ENCODE peak calls at places on chromosomes 3 and 15, in seven cellular contexts. One of them, this sample, is unnamed.

GRCh38 chr3:59469948-59470723 is 420.3 kb upstream of the CFAP20DC start:
- DNase-seq in HT1080: peak
- DNase-seq in mucosa of gallbladder: no peak
- DNase-seq in fibroblast of mammary gland: peak
- DNase-seq in OCI-LY7: no peak
- DNase-seq in HuH-7.5: no peak
- DNase-seq in stimulated activated CD8-positive, alpha-beta memory T cell treated with anti-CD3 and anti-CD28 coated beads, Interleukin-4, amount 100 ng/mL, for 48 hours: peak
- DNase-seq in this sample: no peak

GRCh38 chr3:61560452-61561373 is 658 bp upstream of the PTPRG start:
- DNase-seq in HT1080: peak
- DNase-seq in mucosa of gallbladder: peak
- DNase-seq in fibroblast of mammary gland: peak
- DNase-seq in OCI-LY7: peak
- DNase-seq in HuH-7.5: no peak
- DNase-seq in stimulated activated CD8-positive, alpha-beta memory T cell treated with anti-CD3 and anti-CD28 coated beads, Interleukin-4, amount 100 ng/mL, for 48 hours: peak
- DNase-seq in this sample: peak

GRCh38 chr3:104896624-104897023 is 470.1 kb upstream of the ALCAM start:
- DNase-seq in HT1080: no peak
- DNase-seq in mucosa of gallbladder: no peak
- DNase-seq in fibroblast of mammary gland: no peak
- DNase-seq in OCI-LY7: no peak
- DNase-seq in HuH-7.5: no peak
- DNase-seq in stimulated activated CD8-positive, alpha-beta memory T cell treated with anti-CD3 and anti-CD28 coated beads, Interleukin-4, amount 100 ng/mL, for 48 hours: no peak
- DNase-seq in this sample: no peak

GRCh38 chr3:134791992-134792391 is 3.1 kb upstream of the EPHB1 start:
- DNase-seq in HT1080: no peak
- DNase-seq in mucosa of gallbladder: no peak
- DNase-seq in fibroblast of mammary gland: no peak
- DNase-seq in OCI-LY7: no peak
- DNase-seq in HuH-7.5: no peak
- DNase-seq in stimulated activated CD8-positive, alpha-beta memory T cell treated with anti-CD3 and anti-CD28 coated beads, Interleukin-4, amount 100 ng/mL, for 48 hours: no peak
- DNase-seq in this sample: no peak

GRCh38 chr3:184676927-184677326 is 34.9 kb downstream of the MAGEF1 start:
- DNase-seq in HT1080: no peak
- DNase-seq in mucosa of gallbladder: no peak
- DNase-seq in fibroblast of mammary gland: no peak
- DNase-seq in OCI-LY7: peak
- DNase-seq in HuH-7.5: no peak
- DNase-seq in stimulated activated CD8-positive, alpha-beta memory T cell treated with anti-CD3 and anti-CD28 coated beads, Interleukin-4, amount 100 ng/mL, for 48 hours: no peak
- DNase-seq in this sample: no peak

GRCh38 chr3:184583345-184584000 is 21.9 kb downstream of the EPHB3 start:
- DNase-seq in HT1080: no peak
- DNase-seq in mucosa of gallbladder: no peak
- DNase-seq in fibroblast of mammary gland: no peak
- DNase-seq in OCI-LY7: no peak
- DNase-seq in HuH-7.5: no peak
- DNase-seq in stimulated activated CD8-positive, alpha-beta memory T cell treated with anti-CD3 and anti-CD28 coated beads, Interleukin-4, amount 100 ng/mL, for 48 hours: no peak
- DNase-seq in this sample: no peak

GRCh38 chr3:36524560-36524959 is 144.3 kb downstream of the STAC start:
- DNase-seq in HT1080: no peak
- DNase-seq in mucosa of gallbladder: no peak
- DNase-seq in fibroblast of mammary gland: no peak
- DNase-seq in OCI-LY7: no peak
- DNase-seq in HuH-7.5: no peak
- DNase-seq in stimulated activated CD8-positive, alpha-beta memory T cell treated with anti-CD3 and anti-CD28 coated beads, Interleukin-4, amount 100 ng/mL, for 48 hours: no peak
- DNase-seq in this sample: no peak

GRCh38 chr15:90062023-90062728 is 40.1 kb downstream of the IDH2 start:
- DNase-seq in HT1080: no peak
- DNase-seq in mucosa of gallbladder: peak
- DNase-seq in fibroblast of mammary gland: no peak
- DNase-seq in OCI-LY7: peak
- DNase-seq in HuH-7.5: no peak
- DNase-seq in stimulated activated CD8-positive, alpha-beta memory T cell treated with anti-CD3 and anti-CD28 coated beads, Interleukin-4, amount 100 ng/mL, for 48 hours: peak
- DNase-seq in this sample: peak

GRCh38 chr3:113166719-113167492 is 44.5 kb upstream of the BOC start:
- DNase-seq in HT1080: peak
- DNase-seq in mucosa of gallbladder: no peak
- DNase-seq in fibroblast of mammary gland: peak
- DNase-seq in OCI-LY7: no peak
- DNase-seq in HuH-7.5: no peak
- DNase-seq in stimulated activated CD8-positive, alpha-beta memory T cell treated with anti-CD3 and anti-CD28 coated beads, Interleukin-4, amount 100 ng/mL, for 48 hours: no peak
- DNase-seq in this sample: no peak

GRCh38 chr3:29083081-29083480 is 197.8 kb upstream of the RBMS3 start:
- DNase-seq in HT1080: no peak
- DNase-seq in mucosa of gallbladder: no peak
- DNase-seq in fibroblast of mammary gland: no peak
- DNase-seq in OCI-LY7: no peak
- DNase-seq in HuH-7.5: no peak
- DNase-seq in stimulated activated CD8-positive, alpha-beta memory T cell treated with anti-CD3 and anti-CD28 coated beads, Interleukin-4, amount 100 ng/mL, for 48 hours: no peak
- DNase-seq in this sample: no peak

GRCh38 chr3:98440283-98440682 is 22.7 kb upstream of the OR5K1 start:
- DNase-seq in HT1080: no peak
- DNase-seq in mucosa of gallbladder: no peak
- DNase-seq in fibroblast of mammary gland: no peak
- DNase-seq in OCI-LY7: no peak
- DNase-seq in HuH-7.5: no peak
- DNase-seq in stimulated activated CD8-positive, alpha-beta memory T cell treated with anti-CD3 and anti-CD28 coated beads, Interleukin-4, amount 100 ng/mL, for 48 hours: no peak
- DNase-seq in this sample: no peak

GRCh38 chr15:69098688-69099087 is 61.7 kb upstream of the GLCE start:
- DNase-seq in HT1080: no peak
- DNase-seq in mucosa of gallbladder: no peak
- DNase-seq in fibroblast of mammary gland: no peak
- DNase-seq in OCI-LY7: no peak
- DNase-seq in HuH-7.5: no peak
- DNase-seq in stimulated activated CD8-positive, alpha-beta memory T cell treated with anti-CD3 and anti-CD28 coated beads, Interleukin-4, amount 100 ng/mL, for 48 hours: no peak
- DNase-seq in this sample: no peak

GRCh38 chr3:42264399-42265058 is 1.5 kb downstream of the CCK start:
- DNase-seq in HT1080: peak
- DNase-seq in mucosa of gallbladder: peak
- DNase-seq in fibroblast of mammary gland: peak
- DNase-seq in OCI-LY7: no peak
- DNase-seq in HuH-7.5: no peak
- DNase-seq in stimulated activated CD8-positive, alpha-beta memory T cell treated with anti-CD3 and anti-CD28 coated beads, Interleukin-4, amount 100 ng/mL, for 48 hours: peak
- DNase-seq in this sample: no peak

GRCh38 chr15:99911824-99912223 is 178.6 kb upstream of the LYSMD4 start:
- DNase-seq in HT1080: no peak
- DNase-seq in mucosa of gallbladder: no peak
- DNase-seq in fibroblast of mammary gland: peak
- DNase-seq in OCI-LY7: no peak
- DNase-seq in HuH-7.5: no peak
- DNase-seq in stimulated activated CD8-positive, alpha-beta memory T cell treated with anti-CD3 and anti-CD28 coated beads, Interleukin-4, amount 100 ng/mL, for 48 hours: no peak
- DNase-seq in this sample: no peak

GRCh38 chr3:96324087-96324486 is 490.3 kb upstream of the EPHA6 start:
- DNase-seq in HT1080: no peak
- DNase-seq in mucosa of gallbladder: no peak
- DNase-seq in fibroblast of mammary gland: no peak
- DNase-seq in OCI-LY7: no peak
- DNase-seq in HuH-7.5: no peak
- DNase-seq in stimulated activated CD8-positive, alpha-beta memory T cell treated with anti-CD3 and anti-CD28 coated beads, Interleukin-4, amount 100 ng/mL, for 48 hours: no peak
- DNase-seq in this sample: no peak

GRCh38 chr3:94159062-94159726 is 96.3 kb downstream of the NSUN3 start:
- DNase-seq in HT1080: peak
- DNase-seq in mucosa of gallbladder: no peak
- DNase-seq in fibroblast of mammary gland: peak
- DNase-seq in OCI-LY7: no peak
- DNase-seq in HuH-7.5: no peak
- DNase-seq in stimulated activated CD8-positive, alpha-beta memory T cell treated with anti-CD3 and anti-CD28 coated beads, Interleukin-4, amount 100 ng/mL, for 48 hours: no peak
- DNase-seq in this sample: no peak

GRCh38 chr3:186476541-186476940 is 67.6 kb downstream of the CRYGS start:
- DNase-seq in HT1080: no peak
- DNase-seq in mucosa of gallbladder: no peak
- DNase-seq in fibroblast of mammary gland: no peak
- DNase-seq in OCI-LY7: no peak
- DNase-seq in HuH-7.5: no peak
- DNase-seq in stimulated activated CD8-positive, alpha-beta memory T cell treated with anti-CD3 and anti-CD28 coated beads, Interleukin-4, amount 100 ng/mL, for 48 hours: no peak
- DNase-seq in this sample: no peak

GRCh38 chr3:17994167-17994566 is 251.7 kb upstream of the TBC1D5 start:
- DNase-seq in HT1080: no peak
- DNase-seq in mucosa of gallbladder: no peak
- DNase-seq in fibroblast of mammary gland: no peak
- DNase-seq in OCI-LY7: no peak
- DNase-seq in HuH-7.5: no peak
- DNase-seq in stimulated activated CD8-positive, alpha-beta memory T cell treated with anti-CD3 and anti-CD28 coated beads, Interleukin-4, amount 100 ng/mL, for 48 hours: no peak
- DNase-seq in this sample: no peak

GRCh38 chr3:141104151-141104741 is 53.1 kb downstream of the SPSB4 start:
- DNase-seq in HT1080: no peak
- DNase-seq in mucosa of gallbladder: no peak
- DNase-seq in fibroblast of mammary gland: no peak
- DNase-seq in OCI-LY7: no peak
- DNase-seq in HuH-7.5: no peak
- DNase-seq in stimulated activated CD8-positive, alpha-beta memory T cell treated with anti-CD3 and anti-CD28 coated beads, Interleukin-4, amount 100 ng/mL, for 48 hours: no peak
- DNase-seq in this sample: no peak

GRCh38 chr15:93719941-93720351 is 511.4 kb upstream of the MCTP2 start:
- DNase-seq in HT1080: peak
- DNase-seq in mucosa of gallbladder: no peak
- DNase-seq in fibroblast of mammary gland: peak
- DNase-seq in OCI-LY7: no peak
- DNase-seq in HuH-7.5: no peak
- DNase-seq in stimulated activated CD8-positive, alpha-beta memory T cell treated with anti-CD3 and anti-CD28 coated beads, Interleukin-4, amount 100 ng/mL, for 48 hours: no peak
- DNase-seq in this sample: no peak

GRCh38 chr15:67836477-67836876 is 3.4 kb downstream of the RNU6-1 start:
- DNase-seq in HT1080: no peak
- DNase-seq in mucosa of gallbladder: peak
- DNase-seq in fibroblast of mammary gland: peak
- DNase-seq in OCI-LY7: peak
- DNase-seq in HuH-7.5: peak
- DNase-seq in stimulated activated CD8-positive, alpha-beta memory T cell treated with anti-CD3 and anti-CD28 coated beads, Interleukin-4, amount 100 ng/mL, for 48 hours: peak
- DNase-seq in this sample: no peak

GRCh38 chr3:15470261-15470660 is 42.9 kb downstream of the EAF1 start:
- DNase-seq in HT1080: no peak
- DNase-seq in mucosa of gallbladder: no peak
- DNase-seq in fibroblast of mammary gland: no peak
- DNase-seq in OCI-LY7: peak
- DNase-seq in HuH-7.5: no peak
- DNase-seq in stimulated activated CD8-positive, alpha-beta memory T cell treated with anti-CD3 and anti-CD28 coated beads, Interleukin-4, amount 100 ng/mL, for 48 hours: no peak
- DNase-seq in this sample: no peak

GRCh38 chr3:15420871-15421270 is 6.5 kb downstream of the METTL6 start:
- DNase-seq in HT1080: peak
- DNase-seq in mucosa of gallbladder: no peak
- DNase-seq in fibroblast of mammary gland: peak
- DNase-seq in OCI-LY7: no peak
- DNase-seq in HuH-7.5: no peak
- DNase-seq in stimulated activated CD8-positive, alpha-beta memory T cell treated with anti-CD3 and anti-CD28 coated beads, Interleukin-4, amount 100 ng/mL, for 48 hours: no peak
- DNase-seq in this sample: no peak

GRCh38 chr15:70508561-70509281 is 254.6 kb downstream of the UACA start:
- DNase-seq in HT1080: peak
- DNase-seq in mucosa of gallbladder: no peak
- DNase-seq in fibroblast of mammary gland: peak
- DNase-seq in OCI-LY7: no peak
- DNase-seq in HuH-7.5: no peak
- DNase-seq in stimulated activated CD8-positive, alpha-beta memory T cell treated with anti-CD3 and anti-CD28 coated beads, Interleukin-4, amount 100 ng/mL, for 48 hours: peak
- DNase-seq in this sample: no peak

GRCh38 chr15:57865294-57865693 is 158.8 kb downstream of the POLR2M start:
- DNase-seq in HT1080: no peak
- DNase-seq in mucosa of gallbladder: no peak
- DNase-seq in fibroblast of mammary gland: no peak
- DNase-seq in OCI-LY7: peak
- DNase-seq in HuH-7.5: no peak
- DNase-seq in stimulated activated CD8-positive, alpha-beta memory T cell treated with anti-CD3 and anti-CD28 coated beads, Interleukin-4, amount 100 ng/mL, for 48 hours: no peak
- DNase-seq in this sample: no peak

GRCh38 chr15:74885461-74885860 is 4.4 kb upstream of the MPI start:
- DNase-seq in HT1080: no peak
- DNase-seq in mucosa of gallbladder: no peak
- DNase-seq in fibroblast of mammary gland: no peak
- DNase-seq in OCI-LY7: no peak
- DNase-seq in HuH-7.5: no peak
- DNase-seq in stimulated activated CD8-positive, alpha-beta memory T cell treated with anti-CD3 and anti-CD28 coated beads, Interleukin-4, amount 100 ng/mL, for 48 hours: no peak
- DNase-seq in this sample: no peak

This sample was measured in neural crest cell.